ENCODE peak calls at places on chromosomes 11 and 22, in seven cellular contexts. One of them, this sample, is unnamed. For H3K4me1, the result is how much of the 10 kb centered on the place peaks cover.

GRCh38 chr11:16040151-16040550 is 316.2 kb downstream of the SOX6 start:
- DNase-seq in fibroblast of lung: no peak
- DNase-seq in kidney: no peak
- DNase-seq in uterus: no peak
- DNase-seq in IMR-90: no peak
- DNase-seq in ovary: no peak
- DNase-seq in Peyer's patch: no peak
- DNase-seq in this sample: no peak

GRCh38 chr11:112588252-112588668 is 327.6 kb upstream of the PLET1 start:
- DNase-seq in fibroblast of lung: peak
- DNase-seq in kidney: peak
- DNase-seq in uterus: peak
- DNase-seq in IMR-90: peak
- DNase-seq in ovary: peak
- DNase-seq in Peyer's patch: no peak
- DNase-seq in this sample: peak

GRCh38 chr22:37982151-37982838 is 2.1 kb downstream of the SOX10 start:
- DNase-seq in fibroblast of lung: no peak
- DNase-seq in kidney: no peak
- DNase-seq in uterus: no peak
- DNase-seq in IMR-90: no peak
- DNase-seq in ovary: no peak
- DNase-seq in Peyer's patch: no peak
- DNase-seq in this sample: no peak

GRCh38 chr22:27823221-27823620 is 21.7 kb upstream of the MN1 start:
- DNase-seq in fibroblast of lung: no peak
- DNase-seq in kidney: no peak
- DNase-seq in uterus: no peak
- DNase-seq in IMR-90: no peak
- DNase-seq in ovary: no peak
- DNase-seq in Peyer's patch: no peak
- DNase-seq in this sample: no peak

GRCh38 chr22:45430871-45431270 is 17.4 kb downstream of the RIBC2 start:
- DNase-seq in fibroblast of lung: no peak
- DNase-seq in kidney: peak
- DNase-seq in uterus: peak
- DNase-seq in IMR-90: no peak
- DNase-seq in ovary: no peak
- DNase-seq in Peyer's patch: peak
- DNase-seq in this sample: no peak

GRCh38 chr11:26847459-26847858 is 125.6 kb upstream of the SLC5A12 start:
- DNase-seq in fibroblast of lung: no peak
- DNase-seq in kidney: no peak
- DNase-seq in uterus: peak
- DNase-seq in IMR-90: no peak
- DNase-seq in ovary: no peak
- DNase-seq in Peyer's patch: no peak
- DNase-seq in this sample: no peak

GRCh38 chr22:43901976-43902643 is 10.3 kb upstream of the PNPLA5 start:
- DNase-seq in fibroblast of lung: peak
- DNase-seq in kidney: no peak
- DNase-seq in uterus: no peak
- DNase-seq in IMR-90: peak
- DNase-seq in ovary: no peak
- DNase-seq in Peyer's patch: no peak
- DNase-seq in this sample: no peak

GRCh38 chr11:65663634-65664200 is 1.0 kb upstream of the RELA start:
- DNase-seq in fibroblast of lung: peak
- DNase-seq in kidney: peak
- DNase-seq in uterus: peak
- DNase-seq in IMR-90: peak
- DNase-seq in ovary: peak
- DNase-seq in Peyer's patch: no peak
- DNase-seq in this sample: peak

GRCh38 chr11:47325271-47326041 is 27.0 kb downstream of the MYBPC3 start:
- DNase-seq in fibroblast of lung: no peak
- DNase-seq in kidney: no peak
- DNase-seq in uterus: no peak
- DNase-seq in IMR-90: no peak
- DNase-seq in ovary: no peak
- DNase-seq in Peyer's patch: no peak
- DNase-seq in this sample: no peak

DNA sequence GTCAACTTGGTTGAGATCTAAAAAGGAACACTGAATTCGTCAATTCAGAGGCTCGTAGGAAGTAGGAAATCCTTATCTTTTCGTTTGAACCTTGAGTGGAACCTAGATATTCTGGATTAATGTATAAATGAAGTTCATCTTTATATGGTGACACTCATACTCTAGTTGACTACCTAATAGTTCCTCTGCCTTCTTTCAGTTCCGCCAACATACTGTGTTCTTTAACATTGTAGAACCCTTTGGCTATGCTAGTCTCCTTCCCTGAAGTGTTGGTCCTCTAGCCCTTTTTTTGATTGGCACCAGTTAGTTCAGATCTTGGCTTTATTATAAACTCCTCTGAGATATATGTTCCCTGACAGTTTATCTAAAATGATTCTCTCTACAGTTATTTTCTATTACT is 1.5 kb downstream of the ATM start:
- DNase-seq in fibroblast of lung: no peak
- DNase-seq in kidney: no peak
- DNase-seq in uterus: no peak
- DNase-seq in IMR-90: no peak
- DNase-seq in ovary: no peak
- DNase-seq in Peyer's patch: no peak
- DNase-seq in this sample: no peak
- H3K4me1 ChIP-seq in fibroblast of lung: under half
- H3K4me1 ChIP-seq in kidney: under half
- H3K4me1 ChIP-seq in uterus: under half
- H3K4me1 ChIP-seq in IMR-90: under half
- H3K4me1 ChIP-seq in ovary: under half
- H3K4me1 ChIP-seq in Peyer's patch: under half
- H3K4me1 ChIP-seq in this sample: under half

GRCh38 chr11:76466666-76467065 is 21.8 kb downstream of the EMSY start:
- DNase-seq in fibroblast of lung: no peak
- DNase-seq in kidney: no peak
- DNase-seq in uterus: no peak
- DNase-seq in IMR-90: no peak
- DNase-seq in ovary: no peak
- DNase-seq in Peyer's patch: no peak
- DNase-seq in this sample: no peak

GRCh38 chr11:76469141-76469540 is 24.3 kb downstream of the EMSY start:
- DNase-seq in fibroblast of lung: no peak
- DNase-seq in kidney: no peak
- DNase-seq in uterus: no peak
- DNase-seq in IMR-90: no peak
- DNase-seq in ovary: no peak
- DNase-seq in Peyer's patch: no peak
- DNase-seq in this sample: no peak

DNA sequence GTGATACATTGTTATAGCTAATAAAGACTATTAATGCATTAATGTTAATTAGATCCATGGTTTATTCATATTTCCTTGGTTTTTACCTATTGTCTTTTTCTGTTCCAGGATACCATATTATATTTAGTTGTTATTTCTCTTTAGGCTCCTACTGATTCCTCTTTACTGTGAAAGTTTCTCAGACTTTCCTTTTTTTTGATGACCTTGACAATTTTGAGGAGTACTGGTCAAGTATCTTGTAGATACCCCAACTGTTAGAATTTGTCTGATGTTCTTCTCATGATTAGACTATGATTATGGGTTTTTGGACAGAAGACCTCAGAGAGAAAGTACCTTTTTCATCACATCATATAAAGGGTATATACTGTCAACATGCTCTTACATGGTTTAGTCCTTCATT is 26.6 kb downstream of the EMSY start:
- DNase-seq in fibroblast of lung: no peak
- DNase-seq in kidney: no peak
- DNase-seq in uterus: no peak
- DNase-seq in IMR-90: no peak
- DNase-seq in ovary: no peak
- DNase-seq in Peyer's patch: no peak
- DNase-seq in this sample: no peak
- H3K4me1 ChIP-seq in fibroblast of lung: under half
- H3K4me1 ChIP-seq in kidney: under half
- H3K4me1 ChIP-seq in uterus: under half
- H3K4me1 ChIP-seq in IMR-90: under half
- H3K4me1 ChIP-seq in ovary: under half
- H3K4me1 ChIP-seq in Peyer's patch: under half
- H3K4me1 ChIP-seq in this sample: under half

DNA sequence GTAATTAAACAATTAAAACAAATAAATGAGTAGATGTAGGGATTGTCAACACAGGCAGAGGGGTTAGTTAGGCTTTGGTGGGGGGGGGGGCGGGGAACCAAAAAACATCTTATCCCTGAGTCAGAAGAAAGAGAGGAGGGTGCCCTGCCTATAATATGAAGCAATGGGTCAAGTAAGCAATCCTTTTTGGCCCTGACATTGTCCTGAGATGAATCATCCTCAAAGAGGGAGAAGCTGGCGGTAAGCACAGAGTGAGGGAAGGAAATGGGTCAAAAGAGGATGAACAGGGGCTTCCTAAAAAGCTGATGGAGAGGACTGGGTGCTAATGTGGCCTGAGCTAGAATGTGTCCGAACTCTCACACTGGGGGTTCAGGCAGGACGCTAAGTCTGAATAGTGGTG is 4.7 kb downstream of the OLFML1 start:
- DNase-seq in fibroblast of lung: peak
- DNase-seq in kidney: no peak
- DNase-seq in uterus: peak
- DNase-seq in IMR-90: peak
- DNase-seq in ovary: no peak
- DNase-seq in Peyer's patch: no peak
- DNase-seq in this sample: peak
- H3K4me1 ChIP-seq in fibroblast of lung: under half
- H3K4me1 ChIP-seq in kidney: under half
- H3K4me1 ChIP-seq in uterus: under half
- H3K4me1 ChIP-seq in IMR-90: under half
- H3K4me1 ChIP-seq in ovary: under half
- H3K4me1 ChIP-seq in Peyer's patch: under half
- H3K4me1 ChIP-seq in this sample: under half

GRCh38 chr11:123839131-123839530 is 33.0 kb upstream of the OR6M1 start:
- DNase-seq in fibroblast of lung: no peak
- DNase-seq in kidney: no peak
- DNase-seq in uterus: no peak
- DNase-seq in IMR-90: no peak
- DNase-seq in ovary: no peak
- DNase-seq in Peyer's patch: no peak
- DNase-seq in this sample: no peak

GRCh38 chr11:123841189-123841588 is 35.0 kb upstream of the OR6M1 start:
- DNase-seq in fibroblast of lung: no peak
- DNase-seq in kidney: no peak
- DNase-seq in uterus: no peak
- DNase-seq in IMR-90: no peak
- DNase-seq in ovary: no peak
- DNase-seq in Peyer's patch: no peak
- DNase-seq in this sample: no peak

GRCh38 chr11:123838659-123839058 is 32.5 kb upstream of the OR6M1 start:
- DNase-seq in fibroblast of lung: no peak
- DNase-seq in kidney: no peak
- DNase-seq in uterus: no peak
- DNase-seq in IMR-90: no peak
- DNase-seq in ovary: no peak
- DNase-seq in Peyer's patch: no peak
- DNase-seq in this sample: peak

GRCh38 chr11:123833095-123833494 is 26.9 kb upstream of the OR6M1 start:
- DNase-seq in fibroblast of lung: no peak
- DNase-seq in kidney: no peak
- DNase-seq in uterus: no peak
- DNase-seq in IMR-90: no peak
- DNase-seq in ovary: no peak
- DNase-seq in Peyer's patch: no peak
- DNase-seq in this sample: peak

DNA sequence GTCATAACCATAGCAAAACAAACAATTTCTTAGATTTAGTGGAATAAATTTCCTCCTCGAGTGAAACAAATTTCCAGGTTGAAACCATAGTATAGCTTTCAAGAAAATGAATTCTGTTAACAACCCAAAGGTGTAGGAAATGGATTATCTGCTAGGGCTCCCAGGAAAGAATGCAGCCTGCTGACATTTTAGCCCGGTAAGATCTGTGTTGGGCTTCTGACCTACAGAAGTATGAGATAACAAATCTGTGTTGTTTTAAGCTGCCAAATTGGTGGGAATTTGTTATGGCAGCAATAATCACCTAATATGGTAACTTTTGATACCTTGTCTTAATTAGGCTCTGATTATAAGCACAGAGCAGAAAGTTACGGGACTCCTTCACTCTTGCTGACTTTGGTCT is 32.0 kb upstream of the OR6M1 start:
- DNase-seq in fibroblast of lung: no peak
- DNase-seq in kidney: no peak
- DNase-seq in uterus: no peak
- DNase-seq in IMR-90: no peak
- DNase-seq in ovary: no peak
- DNase-seq in Peyer's patch: no peak
- DNase-seq in this sample: no peak
- H3K4me1 ChIP-seq in fibroblast of lung: under half
- H3K4me1 ChIP-seq in kidney: under half
- H3K4me1 ChIP-seq in uterus: under half
- H3K4me1 ChIP-seq in IMR-90: under half
- H3K4me1 ChIP-seq in ovary: under half
- H3K4me1 ChIP-seq in Peyer's patch: under half
- H3K4me1 ChIP-seq in this sample: under half

GRCh38 chr11:73189315-73189714 is 28.8 kb upstream of the P2RY2 start:
- DNase-seq in fibroblast of lung: no peak
- DNase-seq in kidney: peak
- DNase-seq in uterus: no peak
- DNase-seq in IMR-90: no peak
- DNase-seq in ovary: no peak
- DNase-seq in Peyer's patch: no peak
- DNase-seq in this sample: no peak
- H3K4me1 ChIP-seq in fibroblast of lung: under half
- H3K4me1 ChIP-seq in kidney: under half
- H3K4me1 ChIP-seq in uterus: under half
- H3K4me1 ChIP-seq in IMR-90: under half
- H3K4me1 ChIP-seq in ovary: under half
- H3K4me1 ChIP-seq in Peyer's patch: under half
- H3K4me1 ChIP-seq in this sample: half or more

GRCh38 chr11:117934526-117935307 is 5.5 kb upstream of the TMPRSS13 start:
- DNase-seq in fibroblast of lung: no peak
- DNase-seq in kidney: no peak
- DNase-seq in uterus: no peak
- DNase-seq in IMR-90: no peak
- DNase-seq in ovary: no peak
- DNase-seq in Peyer's patch: peak
- DNase-seq in this sample: no peak

GRCh38 chr11:117940736-117941135 is 11.5 kb upstream of the TMPRSS13 start:
- DNase-seq in fibroblast of lung: no peak
- DNase-seq in kidney: no peak
- DNase-seq in uterus: no peak
- DNase-seq in IMR-90: no peak
- DNase-seq in ovary: no peak
- DNase-seq in Peyer's patch: no peak
- DNase-seq in this sample: no peak

GRCh38 chr11:117933930-117934329 is 4.7 kb upstream of the TMPRSS13 start:
- DNase-seq in fibroblast of lung: no peak
- DNase-seq in kidney: no peak
- DNase-seq in uterus: no peak
- DNase-seq in IMR-90: no peak
- DNase-seq in ovary: no peak
- DNase-seq in Peyer's patch: no peak
- DNase-seq in this sample: no peak

GRCh38 chr11:117933475-117933874 is 4.3 kb upstream of the TMPRSS13 start:
- DNase-seq in fibroblast of lung: no peak
- DNase-seq in kidney: no peak
- DNase-seq in uterus: no peak
- DNase-seq in IMR-90: no peak
- DNase-seq in ovary: no peak
- DNase-seq in Peyer's patch: no peak
- DNase-seq in this sample: no peak

GRCh38 chr11:117936973-117937372 is 7.8 kb upstream of the TMPRSS13 start:
- DNase-seq in fibroblast of lung: no peak
- DNase-seq in kidney: no peak
- DNase-seq in uterus: no peak
- DNase-seq in IMR-90: no peak
- DNase-seq in ovary: no peak
- DNase-seq in Peyer's patch: no peak
- DNase-seq in this sample: no peak
- H3K4me1 ChIP-seq in fibroblast of lung: under half
- H3K4me1 ChIP-seq in kidney: under half
- H3K4me1 ChIP-seq in uterus: under half
- H3K4me1 ChIP-seq in IMR-90: under half
- H3K4me1 ChIP-seq in ovary: under half
- H3K4me1 ChIP-seq in Peyer's patch: under half
- H3K4me1 ChIP-seq in this sample: under half

This sample was measured in PC-3.